ENCODE peak calls at places on chromosomes 4 and X, in ten cellular contexts. One of them, this sample, is unnamed.

GRCh38 chr4:80153800-80154546 is 43.3 kb upstream of the PRDM8 start:
- DNase-seq in NCI-H1092 treated with DMSO at 0.1 percent for 48 hours: no peak
- DNase-seq in NCI-H446: peak; percentile 17
- DNase-seq in aorta: no peak
- DNase-seq in H9: no peak
- DNase-seq in HAP-1: no peak
- DNase-seq in A549: no peak
- DNase-seq in PC-3: no peak
- DNase-seq in stromal cell of bone marrow: no peak
- DNase-seq in cardiac muscle cell: no peak
- DNase-seq in this sample: no peak

GRCh38 chrX:78063687-78064086 is 40.4 kb upstream of the PGK1 start:
- DNase-seq in aorta: no peak
- DNase-seq in HAP-1: no peak
- DNase-seq in NCI-H446: no peak
- DNase-seq in cardiac muscle cell: no peak
- DNase-seq in H9: no peak
- DNase-seq in A549: no peak
- DNase-seq in PC-3: no peak
- DNase-seq in NCI-H1092 treated with DMSO at 0.1 percent for 48 hours: no peak
- DNase-seq in stromal cell of bone marrow: no peak
- DNase-seq in this sample: no peak

GRCh38 chrX:71163010-71163409 is 18.4 kb downstream of the NLGN3 start:
- DNase-seq in H9: no peak
- DNase-seq in stromal cell of bone marrow: no peak
- DNase-seq in NCI-H1092 treated with DMSO at 0.1 percent for 48 hours: no peak
- DNase-seq in PC-3: no peak
- DNase-seq in aorta: peak; percentile 8
- DNase-seq in HAP-1: no peak
- DNase-seq in A549: no peak
- DNase-seq in NCI-H446: no peak
- DNase-seq in cardiac muscle cell: no peak
- DNase-seq in this sample: no peak

GRCh38 chr4:40731792-40732245 is 17.9 kb upstream of the NSUN7 start:
- DNase-seq in NCI-H1092 treated with DMSO at 0.1 percent for 48 hours: peak; percentile 97
- DNase-seq in NCI-H446: no peak
- DNase-seq in H9: no peak
- DNase-seq in stromal cell of bone marrow: no peak
- DNase-seq in cardiac muscle cell: peak; percentile 40
- DNase-seq in HAP-1: peak; percentile 60
- DNase-seq in aorta: no peak
- DNase-seq in PC-3: no peak
- DNase-seq in A549: no peak
- DNase-seq in this sample: peak; percentile 83

GRCh38 chrX:128781506-128781905 is 729.3 kb upstream of the ACTRT1 start:
- DNase-seq in PC-3: peak; percentile 46
- DNase-seq in aorta: no peak
- DNase-seq in NCI-H1092 treated with DMSO at 0.1 percent for 48 hours: peak; percentile 54
- DNase-seq in HAP-1: peak; percentile 24
- DNase-seq in stromal cell of bone marrow: no peak
- DNase-seq in cardiac muscle cell: peak; percentile 24
- DNase-seq in H9: peak; percentile 57
- DNase-seq in A549: peak; percentile 44
- DNase-seq in NCI-H446: peak; percentile 21
- DNase-seq in this sample: no peak

GRCh38 chr4:127140306-127140705 is 492.5 kb upstream of the INTU start:
- DNase-seq in HAP-1: no peak
- DNase-seq in A549: peak; percentile 20
- DNase-seq in NCI-H1092 treated with DMSO at 0.1 percent for 48 hours: peak; percentile 24
- DNase-seq in aorta: no peak
- DNase-seq in H9: no peak
- DNase-seq in NCI-H446: no peak
- DNase-seq in cardiac muscle cell: no peak
- DNase-seq in PC-3: peak; percentile 41
- DNase-seq in stromal cell of bone marrow: no peak
- DNase-seq in this sample: no peak

GRCh38 chrX:1452497-1453389 is at the start of gene ASMTL:
- DNase-seq in H9: peak; percentile 99
- DNase-seq in A549: peak; percentile 100
- DNase-seq in aorta: peak; percentile 100
- DNase-seq in NCI-H1092 treated with DMSO at 0.1 percent for 48 hours: no peak
- DNase-seq in PC-3: peak; percentile 96
- DNase-seq in NCI-H446: no peak
- DNase-seq in HAP-1: peak; percentile 100
- DNase-seq in stromal cell of bone marrow: peak; percentile 89
- DNase-seq in cardiac muscle cell: peak; percentile 100
- DNase-seq in this sample: peak; percentile 93

GRCh38 chr4:1050486-1051213 is 39.2 kb downstream of the FGFRL1 start:
- DNase-seq in NCI-H1092 treated with DMSO at 0.1 percent for 48 hours: no peak
- DNase-seq in stromal cell of bone marrow: no peak
- DNase-seq in PC-3: no peak
- DNase-seq in aorta: no peak
- DNase-seq in cardiac muscle cell: no peak
- DNase-seq in NCI-H446: no peak
- DNase-seq in A549: no peak
- DNase-seq in HAP-1: no peak
- DNase-seq in H9: peak; percentile 76
- DNase-seq in this sample: no peak

GRCh38 chr4:2484993-2485392 is 16.1 kb downstream of the RNF4 start:
- DNase-seq in stromal cell of bone marrow: no peak
- DNase-seq in A549: no peak
- DNase-seq in NCI-H446: no peak
- DNase-seq in PC-3: no peak
- DNase-seq in aorta: peak; percentile 78
- DNase-seq in NCI-H1092 treated with DMSO at 0.1 percent for 48 hours: no peak
- DNase-seq in H9: no peak
- DNase-seq in HAP-1: no peak
- DNase-seq in cardiac muscle cell: no peak
- DNase-seq in this sample: no peak

GRCh38 chr4:7987148-7987989 is 47.7 kb upstream of the AFAP1 start:
- DNase-seq in NCI-H1092 treated with DMSO at 0.1 percent for 48 hours: peak; percentile 58
- DNase-seq in aorta: no peak
- DNase-seq in NCI-H446: peak; percentile 64
- DNase-seq in H9: peak; percentile 82
- DNase-seq in cardiac muscle cell: peak; percentile 86
- DNase-seq in A549: peak; percentile 75
- DNase-seq in PC-3: peak; percentile 86
- DNase-seq in HAP-1: peak; percentile 88
- DNase-seq in stromal cell of bone marrow: no peak
- DNase-seq in this sample: no peak

GRCh38 chr4:180541678-180542077 is 1701.5 kb upstream of the TENM3 start:
- DNase-seq in NCI-H446: no peak
- DNase-seq in H9: no peak
- DNase-seq in NCI-H1092 treated with DMSO at 0.1 percent for 48 hours: no peak
- DNase-seq in PC-3: no peak
- DNase-seq in A549: no peak
- DNase-seq in HAP-1: no peak
- DNase-seq in cardiac muscle cell: no peak
- DNase-seq in stromal cell of bone marrow: no peak
- DNase-seq in aorta: no peak
- DNase-seq in this sample: no peak

GRCh38 chr4:77845400-77845799 is 17.2 kb upstream of the MRPL1 start:
- DNase-seq in A549: no peak
- DNase-seq in cardiac muscle cell: no peak
- DNase-seq in stromal cell of bone marrow: no peak
- DNase-seq in PC-3: no peak
- DNase-seq in aorta: no peak
- DNase-seq in NCI-H446: no peak
- DNase-seq in HAP-1: no peak
- DNase-seq in H9: no peak
- DNase-seq in NCI-H1092 treated with DMSO at 0.1 percent for 48 hours: no peak
- DNase-seq in this sample: no peak

GRCh38 chr4:10161840-10162239 is 45.2 kb upstream of the WDR1 start:
- DNase-seq in stromal cell of bone marrow: no peak
- DNase-seq in A549: no peak
- DNase-seq in PC-3: no peak
- DNase-seq in cardiac muscle cell: no peak
- DNase-seq in HAP-1: no peak
- DNase-seq in NCI-H446: no peak
- DNase-seq in aorta: no peak
- DNase-seq in NCI-H1092 treated with DMSO at 0.1 percent for 48 hours: no peak
- DNase-seq in H9: no peak
- DNase-seq in this sample: no peak

GRCh38 chr4:105061136-105061696 is 85.5 kb upstream of the TET2 start:
- DNase-seq in cardiac muscle cell: no peak
- DNase-seq in stromal cell of bone marrow: no peak
- DNase-seq in NCI-H1092 treated with DMSO at 0.1 percent for 48 hours: peak; percentile 20
- DNase-seq in H9: peak; percentile 32
- DNase-seq in aorta: no peak
- DNase-seq in PC-3: peak; percentile 85
- DNase-seq in HAP-1: no peak
- DNase-seq in NCI-H446: no peak
- DNase-seq in A549: no peak
- DNase-seq in this sample: peak; percentile 18

GRCh38 chr4:84647307-84647884 is 64.5 kb downstream of the CDS1 start:
- DNase-seq in aorta: no peak
- DNase-seq in PC-3: no peak
- DNase-seq in NCI-H446: no peak
- DNase-seq in A549: no peak
- DNase-seq in HAP-1: no peak
- DNase-seq in cardiac muscle cell: no peak
- DNase-seq in H9: peak; percentile 60
- DNase-seq in NCI-H1092 treated with DMSO at 0.1 percent for 48 hours: peak; percentile 1
- DNase-seq in stromal cell of bone marrow: peak; percentile 15
- DNase-seq in this sample: no peak

GRCh38 chr4:23819041-23819511 is 70.8 kb downstream of the PPARGC1A start:
- DNase-seq in HAP-1: no peak
- DNase-seq in stromal cell of bone marrow: no peak
- DNase-seq in PC-3: no peak
- DNase-seq in NCI-H1092 treated with DMSO at 0.1 percent for 48 hours: peak; percentile 42
- DNase-seq in H9: no peak
- DNase-seq in aorta: no peak
- DNase-seq in cardiac muscle cell: peak; percentile 64
- DNase-seq in NCI-H446: no peak
- DNase-seq in A549: no peak
- DNase-seq in this sample: peak; percentile 66

GRCh38 chrX:95585321-95585720 is 1099.3 kb upstream of the DIAPH2 start:
- DNase-seq in A549: no peak
- DNase-seq in cardiac muscle cell: no peak
- DNase-seq in NCI-H1092 treated with DMSO at 0.1 percent for 48 hours: no peak
- DNase-seq in HAP-1: no peak
- DNase-seq in stromal cell of bone marrow: no peak
- DNase-seq in H9: no peak
- DNase-seq in NCI-H446: no peak
- DNase-seq in PC-3: no peak
- DNase-seq in aorta: no peak
- DNase-seq in this sample: no peak